ENCODE peak calls at places on chromosomes 5 and 9, in five cellular contexts. E is NCI-H510A treated with DMSO at 0.1 percent for 48 hours; R is EL; Z is stimulated activated CD8-positive, alpha-beta memory T cell treated with anti-CD3 and anti-CD28 coated beads, Interleukin-7, amount 100 ng/mL, for 24 hours; U is mesothelial cell of epicardium. H is an unnamed sample.

GRCh38 chr5:125348936-125349335 is 602.5 kb upstream of the ZNF608 start:
- DNase-seq in E (no peak), R (no peak), Z (no peak), U (no peak), H (no peak)

GRCh38 chr9:84296146-84296843 is 44.3 kb downstream of the SLC28A3 start:
- DNase-seq in E (no peak), R (peak), Z (no peak), U (no peak), H (no peak)

GRCh38 chr9:123568691-123569342 is 212.8 kb downstream of the CRB2 start:
- DNase-seq in E (no peak), R (peak), Z (no peak), U (no peak), H (no peak)

GRCh38 chr5:151408633-151409243 is 38.7 kb upstream of the SLC36A1 start:
- DNase-seq in E (no peak), R (no peak), Z (no peak), U (no peak), H (no peak)

GRCh38 chr5:392431-392988 is 50.5 kb upstream of the EXOC3 start:
- DNase-seq in E (no peak), R (peak), Z (peak), U (no peak), H (no peak)

GRCh38 chr9:120735415-120736126 is 21.3 kb upstream of the MEGF9 start:
- DNase-seq in E (no peak), R (no peak), Z (no peak), U (no peak), H (no peak)

GRCh38 chr5:145976431-145977155 is 40.2 kb downstream of the SH3RF2 start:
- DNase-seq in E (no peak), R (peak), Z (no peak), U (no peak), H (no peak)

GRCh38 chr5:16568875-16569580 is 47.8 kb downstream of the RETREG1 start:
- DNase-seq in E (no peak), R (peak), Z (no peak), U (no peak), H (no peak)

GRCh38 chr9:89505795-89506385 is 8.0 kb upstream of the SEMA4D start:
- DNase-seq in E (peak), R (no peak), Z (no peak), U (no peak), H (no peak)

GRCh38 chr9:137829260-137829996 is 48.2 kb upstream of the CACNA1B start:
- DNase-seq in E (no peak), R (no peak), Z (no peak), U (no peak), H (no peak)

GRCh38 chr9:103899836-103900235 is 194.3 kb upstream of the SMC2 start:
- DNase-seq in E (no peak), R (no peak), Z (no peak), U (no peak), H (no peak)

GRCh38 chr5:67165524-67166459 is 30.8 kb downstream of the CD180 start:
- DNase-seq in E (no peak), R (peak), Z (peak), U (peak), H (peak)

GRCh38 chr5:93674138-93674537 is 67.3 kb downstream of the POU5F2 start:
- DNase-seq in E (no peak), R (peak), Z (no peak), U (no peak), H (no peak)

GRCh38 chr9:34335376-34335775 is 6.0 kb downstream of the NUDT2 start:
- DNase-seq in E (no peak), R (no peak), Z (no peak), U (no peak), H (no peak)

GRCh38 chr9:88198346-88198807 is 60.1 kb upstream of the SPATA31C2 start:
- DNase-seq in E (no peak), R (peak), Z (no peak), U (no peak), H (no peak)

GRCh38 chr5:140140435-140140834 is 14.7 kb downstream of the IGIP start:
- DNase-seq in E (no peak), R (no peak), Z (no peak), U (no peak), H (no peak)

H was measured in memory B cell.